ENCODE peak calls at places on chromosome 13, in eight cellular contexts. U is ascending aorta; R is left ventricle myocardium inferior; B is stimulated activated CD4-positive, alpha-beta T cell treated with anti-CD3 and anti-CD28 coated beads, Interleukin-4, amount 100 ng/mL, for 48 hours; N is effector memory CD4-positive, alpha-beta T cell; Q is NCI-H460; L is HFF-Myc; T is fibroblast of lung. O is an unnamed sample.

GRCh38 chr13:46516624-46517318 is 36.2 kb upstream of the LRCH1 start:
- DNase-seq in U (no peak), R (no peak), B (no peak), N (no peak), Q (no peak), L (no peak), T (no peak), O (no peak)

GRCh38 chr13:20721454-20722357 is 18.2 kb downstream of the IL17D start:
- DNase-seq in U (no peak), R (peak), B (no peak), N (no peak), Q (no peak), L (no peak), T (peak), O (no peak)

GRCh38 chr13:95604534-95604915 is 40.0 kb downstream of the DZIP1 start:
- DNase-seq in U (no peak), R (no peak), B (no peak), N (no peak), Q (no peak), L (no peak), T (peak), O (no peak)

GRCh38 chr13:34577051-34577450 is 365.0 kb upstream of the NBEA start:
- DNase-seq in U (no peak), R (no peak), B (no peak), N (no peak), Q (no peak), L (peak), T (peak), O (no peak)

GRCh38 chr13:103291693-103292572 is 225.7 kb upstream of the SLC10A2 start:
- DNase-seq in U (no peak), R (no peak), B (no peak), N (no peak), Q (no peak), L (no peak), T (no peak), O (no peak)

GRCh38 chr13:99093997-99094396 is 106.7 kb upstream of the UBAC2 start:
- DNase-seq in U (no peak), R (no peak), B (no peak), N (no peak), Q (no peak), L (no peak), T (no peak), O (no peak)

GRCh38 chr13:33751151-33751550 is 66.8 kb upstream of the RFC3 start:
- DNase-seq in U (no peak), R (no peak), B (no peak), N (no peak), Q (no peak), L (no peak), T (peak), O (no peak)

GRCh38 chr13:32126756-32127155 is 95.2 kb downstream of the FRY start:
- DNase-seq in U (no peak), R (no peak), B (no peak), N (no peak), Q (no peak), L (no peak), T (peak), O (no peak)

GRCh38 chr13:106114981-106115554 is 420.4 kb downstream of the EFNB2 start:
- DNase-seq in U (no peak), R (no peak), B (no peak), N (no peak), Q (no peak), L (no peak), T (peak), O (no peak)

GRCh38 chr13:79775830-79776229 is 294.9 kb downstream of the NDFIP2 start:
- DNase-seq in U (no peak), R (no peak), B (no peak), N (no peak), Q (peak), L (peak), T (peak), O (no peak)

GRCh38 chr13:19150712-19151228 is 30.9 kb downstream of the TUBA3C start:
- DNase-seq in U (no peak), R (no peak), B (no peak), N (no peak), Q (no peak), L (no peak), T (no peak), O (no peak)